ENCODE peak calls at places on chromosomes 11 and 22, in six cellular contexts. B, V, T, U, N and O are unnamed samples.

GRCh38 chr22:44592466-44593180 is 94.6 kb upstream of the RTL6 start:
- DNase-seq in B (no peak), V (no peak), T (no peak), U (no peak), N (no peak), O (no peak)

GRCh38 chr11:45083544-45084087 is 62.8 kb upstream of the PRDM11 start:
- DNase-seq in B (no peak), V (no peak), T (no peak), U (no peak), N (no peak), O (no peak)

GRCh38 chr11:71183878-71184277 is 68.5 kb downstream of the SHANK2 start:
- DNase-seq in B (no peak), V (no peak), T (no peak), U (no peak), N (no peak), O (no peak)

GRCh38 chr22:41003976-41004375 is 52.8 kb downstream of the RBX1 start:
- DNase-seq in B (no peak), V (no peak), T (no peak), U (no peak), N (no peak), O (no peak)

GRCh38 chr11:24298126-24298525 is 198.7 kb upstream of the LUZP2 start:
- DNase-seq in B (no peak), V (no peak), T (no peak), U (no peak), N (peak; percentile 15), O (no peak)

GRCh38 chr11:79940976-79941735 is 500.3 kb upstream of the TENM4 start:
- DNase-seq in B (no peak), V (no peak), T (no peak), U (no peak), N (no peak), O (no peak)

GRCh38 chr22:45311033-45311531 is 1.3 kb downstream of the FAM118A start:
- DNase-seq in B (no peak), V (no peak), T (no peak), U (no peak), N (no peak), O (no peak)

GRCh38 chr22:30491381-30491780 is 14.1 kb downstream of the SEC14L4 start:
- DNase-seq in B (no peak), V (no peak), T (no peak), U (no peak), N (no peak), O (no peak)

GRCh38 chr22:47624277-47625012 is 862.0 kb downstream of the TBC1D22A start:
- DNase-seq in B (no peak), V (no peak), T (no peak), U (no peak), N (no peak), O (no peak)

GRCh38 chr22:41919357-41920224 is 4.7 kb upstream of the SHISA8 start:
- DNase-seq in B (no peak), V (peak; percentile 82), T (no peak), U (peak; percentile 45), N (peak; percentile 70), O (peak; percentile 70)

GRCh38 chr11:131888230-131888826 is 517.9 kb downstream of the NTM start:
- DNase-seq in B (no peak), V (no peak), T (no peak), U (no peak), N (peak; percentile 92), O (no peak)

GRCh38 chr11:62854825-62855570 is 15.6 kb upstream of the WDR74 start:
- DNase-seq in B (no peak), V (no peak), T (peak; percentile 43), U (no peak), N (peak; percentile 40), O (no peak)

GRCh38 chr11:29019960-29020683 is 911.9 kb downstream of the METTL15 start:
- DNase-seq in B (no peak), V (no peak), T (peak; percentile 22), U (no peak), N (peak; percentile 81), O (no peak)

GRCh38 chr11:72222106-72222891 is 2.3 kb upstream of the INPPL1 start:
- DNase-seq in B (no peak), V (no peak), T (no peak), U (no peak), N (no peak), O (peak; percentile 18)

GRCh38 chr11:75689861-75690641 is 21.2 kb upstream of the MAP6 start:
- DNase-seq in B (no peak), V (no peak), T (peak; percentile 96), U (no peak), N (no peak), O (no peak)

GRCh38 chr11:119263352-119263940 is 53.5 kb downstream of the MCAM start:
- DNase-seq in B (no peak), V (no peak), T (no peak), U (no peak), N (peak; percentile 23), O (no peak)

GRCh38 chr11:115069599-115069998 is 391.3 kb downstream of the NXPE2 start:
- DNase-seq in B (no peak), V (no peak), T (no peak), U (no peak), N (no peak), O (no peak)

GRCh38 chr22:31933406-31933805 is 10.9 kb upstream of the YWHAH start:
- DNase-seq in B (no peak), V (no peak), T (no peak), U (no peak), N (no peak), O (no peak)

GRCh38 chr11:126284829-126285228 is 1.9 kb downstream of the TIRAP start:
- DNase-seq in B (peak; percentile 86), V (peak; percentile 83), T (peak; percentile 95), U (no peak), N (peak; percentile 96), O (peak; percentile 87)

GRCh38 chr22:47476226-47476625 is 713.8 kb downstream of the TBC1D22A start:
- DNase-seq in B (no peak), V (no peak), T (no peak), U (no peak), N (no peak), O (no peak)